ENCODE peak calls at places on chromosome 20, in four cellular contexts. B is left colon, C is activated T-cell treated with anti-CD3 and anti-CD28 coated beads for 4 hours, F is HFF-Myc. Z is an unnamed sample.
A peak's percentile ranks its signal among the peaks of the same experiment; 100 is the strongest.

GRCh38 chr20:43448748-43449535 is 8.8 kb upstream of the SRSF6 start:
- DNase-seq in C (peak; percentile 29), F (no peak), B (no peak), Z (no peak)

GRCh38 chr20:30168025-30168799 is 1089.3 kb upstream of the DEFB115 start:
- DNase-seq in F (no peak), C (peak; percentile 7), B (no peak), Z (no peak)

GRCh38 chr20:37562695-37563480 is 35.2 kb upstream of the BLCAP start:
- DNase-seq in C (no peak), F (no peak), B (no peak), Z (no peak)

GRCh38 chr20:4512891-4513550 is 208.7 kb upstream of the PRND start:
- DNase-seq in B (no peak), C (no peak), F (peak; percentile 93), Z (no peak)

GRCh38 chr20:57391439-57392129 is 388 bp downstream of the RBM38 start:
- DNase-seq in F (no peak), C (no peak), B (peak; percentile 46), Z (no peak)

GRCh38 chr20:51043811-51044210 is 20.9 kb upstream of the KCNG1 start:
- DNase-seq in B (no peak), F (no peak), C (no peak), Z (no peak)

GRCh38 chr20:48638546-48638945 is 189.3 kb downstream of the PREX1 start:
- DNase-seq in C (no peak), F (no peak), B (no peak), Z (no peak)

GRCh38 chr20:51420805-51421204 is 121.7 kb downstream of the NFATC2 start:
- DNase-seq in B (no peak), C (no peak), F (no peak), Z (no peak)

GRCh38 chr20:63619505-63619904 is 7.4 kb downstream of the GMEB2 start:
- DNase-seq in B (no peak), C (no peak), F (no peak), Z (no peak)

GRCh38 chr20:43187476-43188233 is 2.1 kb downstream of the PTPRT start:
- DNase-seq in F (peak; percentile 6), B (no peak), C (peak; percentile 36), Z (peak; percentile 75)

GRCh38 chr20:389220-389619 is 8.7 kb downstream of the TRIB3 start:
- DNase-seq in F (no peak), C (no peak), B (no peak), Z (no peak)

GRCh38 chr20:48191200-48191599 is 405.9 kb upstream of the SULF2 start:
- DNase-seq in F (no peak), B (no peak), C (no peak), Z (no peak)

GRCh38 chr20:59525500-59526241 is 78.7 kb upstream of the PHACTR3 start:
- DNase-seq in B (no peak), F (peak; percentile 21), C (peak; percentile 7), Z (peak; percentile 55)

GRCh38 chr20:33733654-33734576 is 2.1 kb downstream of the ZNF341 start:
- DNase-seq in C (no peak), B (peak; percentile 81), F (no peak), Z (peak; percentile 50)

GRCh38 chr20:49853640-49854039 is 41.0 kb downstream of the SLC9A8 start:
- DNase-seq in F (peak; percentile 47), B (no peak), C (no peak), Z (no peak)

GRCh38 chr20:8254911-8255582 is 123.0 kb downstream of the PLCB1 start:
- DNase-seq in F (no peak), C (no peak), B (no peak), Z (no peak)

GRCh38 chr20:37584238-37584807 is 56.6 kb upstream of the BLCAP start:
- DNase-seq in F (no peak), B (no peak), C (no peak), Z (no peak)

GRCh38 chr20:53255102-53255710 is 283.0 kb downstream of the TSHZ2 start:
- DNase-seq in F (no peak), B (no peak), C (no peak), Z (no peak)

GRCh38 chr20:46773680-46774079 is 64.2 kb downstream of the SLC2A10 start:
- DNase-seq in C (no peak), B (no peak), F (no peak), Z (no peak)

Z was measured in lung.